ENCODE peak calls at places on chromosome X, in seven cellular contexts. One of them, this sample, is unnamed.
A peak's percentile ranks its signal among the peaks of the same experiment; 100 is the strongest.

GRCh38 chrX:506341-506740 is 119.6 kb upstream of the PPP2R3B start:
- DNase-seq in CD8-positive, alpha-beta T cell: no peak
- DNase-seq in tibial nerve: no peak
- DNase-seq in Peyer's patch: no peak
- DNase-seq in dorsolateral prefrontal cortex: no peak
- DNase-seq in uterus: no peak
- DNase-seq in heart right ventricle: no peak
- DNase-seq in this sample: no peak

GRCh38 chrX:24415921-24416320 is 49.2 kb upstream of the PDK3 start:
- DNase-seq in uterus: no peak
- DNase-seq in CD8-positive, alpha-beta T cell: no peak
- DNase-seq in Peyer's patch: no peak
- DNase-seq in dorsolateral prefrontal cortex: no peak
- DNase-seq in tibial nerve: no peak
- DNase-seq in heart right ventricle: no peak
- DNase-seq in this sample: no peak

GRCh38 chrX:53318766-53319353 is 37.5 kb upstream of the IQSEC2 start:
- DNase-seq in uterus: no peak
- DNase-seq in tibial nerve: no peak
- DNase-seq in heart right ventricle: no peak
- DNase-seq in Peyer's patch: no peak
- DNase-seq in dorsolateral prefrontal cortex: peak; percentile 68
- DNase-seq in CD8-positive, alpha-beta T cell: no peak
- DNase-seq in this sample: no peak

GRCh38 chrX:44152867-44153266 is 179.7 kb upstream of the NDP start:
- DNase-seq in heart right ventricle: no peak
- DNase-seq in dorsolateral prefrontal cortex: no peak
- DNase-seq in uterus: no peak
- DNase-seq in Peyer's patch: no peak
- DNase-seq in CD8-positive, alpha-beta T cell: no peak
- DNase-seq in tibial nerve: no peak
- DNase-seq in this sample: no peak

GRCh38 chrX:149374751-149375150 is 130.4 kb downstream of the IDS start:
- DNase-seq in Peyer's patch: no peak
- DNase-seq in heart right ventricle: no peak
- DNase-seq in dorsolateral prefrontal cortex: no peak
- DNase-seq in tibial nerve: no peak
- DNase-seq in uterus: no peak
- DNase-seq in CD8-positive, alpha-beta T cell: no peak
- DNase-seq in this sample: no peak

GRCh38 chrX:136892412-136892811 is 11.9 kb upstream of the RBMX start:
- DNase-seq in heart right ventricle: no peak
- DNase-seq in uterus: no peak
- DNase-seq in CD8-positive, alpha-beta T cell: no peak
- DNase-seq in Peyer's patch: no peak
- DNase-seq in dorsolateral prefrontal cortex: no peak
- DNase-seq in tibial nerve: no peak
- DNase-seq in this sample: no peak

GRCh38 chrX:45765726-45766125 is 565.0 kb upstream of the DIPK2B start:
- DNase-seq in dorsolateral prefrontal cortex: no peak
- DNase-seq in CD8-positive, alpha-beta T cell: no peak
- DNase-seq in uterus: no peak
- DNase-seq in Peyer's patch: no peak
- DNase-seq in heart right ventricle: no peak
- DNase-seq in tibial nerve: no peak
- DNase-seq in this sample: no peak

GRCh38 chrX:48083706-48084105 is 12.3 kb upstream of the ZNF630 start:
- DNase-seq in heart right ventricle: no peak
- DNase-seq in dorsolateral prefrontal cortex: no peak
- DNase-seq in uterus: no peak
- DNase-seq in tibial nerve: no peak
- DNase-seq in Peyer's patch: no peak
- DNase-seq in CD8-positive, alpha-beta T cell: no peak
- DNase-seq in this sample: no peak

GRCh38 chrX:120290107-120290506 is 21.2 kb downstream of the TMEM255A start:
- DNase-seq in dorsolateral prefrontal cortex: no peak
- DNase-seq in heart right ventricle: no peak
- DNase-seq in Peyer's patch: no peak
- DNase-seq in uterus: no peak
- DNase-seq in CD8-positive, alpha-beta T cell: no peak
- DNase-seq in tibial nerve: no peak
- DNase-seq in this sample: no peak

GRCh38 chrX:153726286-153727107 is 1.8 kb downstream of the ABCD1 start:
- DNase-seq in heart right ventricle: peak; percentile 67
- DNase-seq in CD8-positive, alpha-beta T cell: no peak
- DNase-seq in uterus: peak; percentile 52
- DNase-seq in tibial nerve: peak; percentile 43
- DNase-seq in dorsolateral prefrontal cortex: peak; percentile 49
- DNase-seq in Peyer's patch: peak; percentile 68
- DNase-seq in this sample: peak; percentile 33

GRCh38 chrX:11557120-11557519 is 108.6 kb downstream of the ARHGAP6 start:
- DNase-seq in heart right ventricle: no peak
- DNase-seq in dorsolateral prefrontal cortex: no peak
- DNase-seq in tibial nerve: no peak
- DNase-seq in uterus: no peak
- DNase-seq in Peyer's patch: no peak
- DNase-seq in CD8-positive, alpha-beta T cell: no peak
- DNase-seq in this sample: no peak

GRCh38 chrX:19544693-19545305 is 29.5 kb upstream of the MAP3K15 start:
- DNase-seq in CD8-positive, alpha-beta T cell: no peak
- DNase-seq in tibial nerve: peak; percentile 69
- DNase-seq in Peyer's patch: no peak
- DNase-seq in heart right ventricle: no peak
- DNase-seq in uterus: no peak
- DNase-seq in dorsolateral prefrontal cortex: no peak
- DNase-seq in this sample: peak; percentile 8

GRCh38 chrX:148310402-148311200 is 189.8 kb upstream of the AFF2 start:
- DNase-seq in tibial nerve: no peak
- DNase-seq in heart right ventricle: no peak
- DNase-seq in uterus: no peak
- DNase-seq in Peyer's patch: no peak
- DNase-seq in CD8-positive, alpha-beta T cell: peak; percentile 3
- DNase-seq in dorsolateral prefrontal cortex: no peak
- DNase-seq in this sample: peak; percentile 27

GRCh38 chrX:151896734-151897474 is 15.8 kb upstream of the MAGEA4 start:
- DNase-seq in tibial nerve: no peak
- DNase-seq in dorsolateral prefrontal cortex: no peak
- DNase-seq in CD8-positive, alpha-beta T cell: no peak
- DNase-seq in Peyer's patch: no peak
- DNase-seq in uterus: no peak
- DNase-seq in heart right ventricle: no peak
- DNase-seq in this sample: no peak

GRCh38 chrX:42714981-42715688 is 62.8 kb downstream of the PPP1R2C start:
- DNase-seq in heart right ventricle: peak; percentile 17
- DNase-seq in dorsolateral prefrontal cortex: peak; percentile 71
- DNase-seq in uterus: no peak
- DNase-seq in Peyer's patch: peak; percentile 64
- DNase-seq in CD8-positive, alpha-beta T cell: no peak
- DNase-seq in tibial nerve: no peak
- DNase-seq in this sample: no peak

GRCh38 chrX:85052636-85053343 is 49.1 kb downstream of the APOOL start:
- DNase-seq in dorsolateral prefrontal cortex: no peak
- DNase-seq in tibial nerve: no peak
- DNase-seq in heart right ventricle: no peak
- DNase-seq in CD8-positive, alpha-beta T cell: no peak
- DNase-seq in Peyer's patch: no peak
- DNase-seq in uterus: no peak
- DNase-seq in this sample: no peak

GRCh38 chrX:111854778-111855490 is 21.0 kb upstream of the TRPC5OS start:
- DNase-seq in uterus: no peak
- DNase-seq in dorsolateral prefrontal cortex: no peak
- DNase-seq in tibial nerve: no peak
- DNase-seq in Peyer's patch: no peak
- DNase-seq in CD8-positive, alpha-beta T cell: no peak
- DNase-seq in heart right ventricle: no peak
- DNase-seq in this sample: no peak

GRCh38 chrX:69107231-69107739 is 58.0 kb downstream of the PJA1 start:
- DNase-seq in CD8-positive, alpha-beta T cell: no peak
- DNase-seq in Peyer's patch: no peak
- DNase-seq in tibial nerve: no peak
- DNase-seq in uterus: peak; percentile 44
- DNase-seq in dorsolateral prefrontal cortex: no peak
- DNase-seq in heart right ventricle: no peak
- DNase-seq in this sample: no peak

GRCh38 chrX:110531873-110532272 is 173.2 kb downstream of the RTL9 start:
- DNase-seq in CD8-positive, alpha-beta T cell: no peak
- DNase-seq in tibial nerve: no peak
- DNase-seq in dorsolateral prefrontal cortex: no peak
- DNase-seq in uterus: no peak
- DNase-seq in heart right ventricle: no peak
- DNase-seq in Peyer's patch: no peak
- DNase-seq in this sample: no peak

GRCh38 chrX:47351706-47352105 is 18.7 kb upstream of the ZNF157 start:
- DNase-seq in Peyer's patch: no peak
- DNase-seq in uterus: no peak
- DNase-seq in dorsolateral prefrontal cortex: no peak
- DNase-seq in heart right ventricle: no peak
- DNase-seq in CD8-positive, alpha-beta T cell: no peak
- DNase-seq in tibial nerve: no peak
- DNase-seq in this sample: no peak

GRCh38 chrX:37677765-37678164 is 7.8 kb upstream of the XK start:
- DNase-seq in uterus: no peak
- DNase-seq in dorsolateral prefrontal cortex: no peak
- DNase-seq in heart right ventricle: no peak
- DNase-seq in CD8-positive, alpha-beta T cell: no peak
- DNase-seq in Peyer's patch: no peak
- DNase-seq in tibial nerve: no peak
- DNase-seq in this sample: no peak

GRCh38 chrX:25028726-25029125 is 13.0 kb upstream of the ARX start:
- DNase-seq in heart right ventricle: no peak
- DNase-seq in tibial nerve: no peak
- DNase-seq in dorsolateral prefrontal cortex: no peak
- DNase-seq in uterus: no peak
- DNase-seq in CD8-positive, alpha-beta T cell: no peak
- DNase-seq in Peyer's patch: no peak
- DNase-seq in this sample: no peak

GRCh38 chrX:150463566-150463965 is 100.4 kb downstream of the MAMLD1 start:
- DNase-seq in uterus: no peak
- DNase-seq in tibial nerve: no peak
- DNase-seq in dorsolateral prefrontal cortex: no peak
- DNase-seq in Peyer's patch: no peak
- DNase-seq in heart right ventricle: no peak
- DNase-seq in CD8-positive, alpha-beta T cell: no peak
- DNase-seq in this sample: no peak

GRCh38 chrX:47091149-47091775 is 13.0 kb downstream of the RGN start:
- DNase-seq in uterus: no peak
- DNase-seq in heart right ventricle: no peak
- DNase-seq in CD8-positive, alpha-beta T cell: no peak
- DNase-seq in tibial nerve: no peak
- DNase-seq in Peyer's patch: no peak
- DNase-seq in dorsolateral prefrontal cortex: no peak
- DNase-seq in this sample: no peak

GRCh38 chrX:123797543-123798447 is 62.1 kb upstream of the XIAP start:
- DNase-seq in heart right ventricle: no peak
- DNase-seq in dorsolateral prefrontal cortex: no peak
- DNase-seq in tibial nerve: no peak
- DNase-seq in uterus: no peak
- DNase-seq in CD8-positive, alpha-beta T cell: no peak
- DNase-seq in Peyer's patch: no peak
- DNase-seq in this sample: no peak

GRCh38 chrX:11792461-11793421 is 34.7 kb downstream of the MSL3 start:
- DNase-seq in Peyer's patch: no peak
- DNase-seq in tibial nerve: no peak
- DNase-seq in heart right ventricle: no peak
- DNase-seq in uterus: no peak
- DNase-seq in dorsolateral prefrontal cortex: no peak
- DNase-seq in CD8-positive, alpha-beta T cell: peak; percentile 3
- DNase-seq in this sample: peak; percentile 31

GRCh38 chrX:108437354-108437753 is 868 bp downstream of the COL4A6 start:
- DNase-seq in tibial nerve: no peak
- DNase-seq in heart right ventricle: no peak
- DNase-seq in Peyer's patch: no peak
- DNase-seq in CD8-positive, alpha-beta T cell: no peak
- DNase-seq in uterus: no peak
- DNase-seq in dorsolateral prefrontal cortex: no peak
- DNase-seq in this sample: no peak
- H3K4me3 ChIP-seq in tibial nerve: peak overlapping the region; percentile 36
- H3K4me3 ChIP-seq in heart right ventricle: no peak overlapping the region
- H3K4me3 ChIP-seq in Peyer's patch: no peak overlapping the region
- H3K4me3 ChIP-seq in CD8-positive, alpha-beta T cell: no peak overlapping the region
- H3K4me3 ChIP-seq in uterus: peak overlapping the region; percentile 38
- H3K4me3 ChIP-seq in dorsolateral prefrontal cortex: no peak overlapping the region
- H3K4me3 ChIP-seq in this sample: no peak overlapping the region

GRCh38 chrX:116009871-116010710 is 160.5 kb upstream of the AGTR2 start:
- DNase-seq in CD8-positive, alpha-beta T cell: no peak
- DNase-seq in dorsolateral prefrontal cortex: no peak
- DNase-seq in heart right ventricle: peak; percentile 5
- DNase-seq in tibial nerve: no peak
- DNase-seq in Peyer's patch: no peak
- DNase-seq in uterus: no peak
- DNase-seq in this sample: no peak
- H3K27ac ChIP-seq in CD8-positive, alpha-beta T cell: no peak overlapping the region
- H3K27ac ChIP-seq in dorsolateral prefrontal cortex: no peak overlapping the region
- H3K27ac ChIP-seq in heart right ventricle: no peak overlapping the region
- H3K27ac ChIP-seq in tibial nerve: no peak overlapping the region
- H3K27ac ChIP-seq in Peyer's patch: no peak overlapping the region
- H3K27ac ChIP-seq in uterus: no peak overlapping the region
- H3K27ac ChIP-seq in this sample: no peak overlapping the region

GRCh38 chrX:34656467-34656841 is 631 bp downstream of the TMEM47 start:
- DNase-seq in dorsolateral prefrontal cortex: no peak
- DNase-seq in tibial nerve: no peak
- DNase-seq in heart right ventricle: peak; percentile 21
- DNase-seq in uterus: peak; percentile 22
- DNase-seq in Peyer's patch: peak; percentile 23
- DNase-seq in CD8-positive, alpha-beta T cell: no peak
- DNase-seq in this sample: no peak
- H3K4me3 ChIP-seq in dorsolateral prefrontal cortex: peak overlapping the region; percentile 26
- H3K4me3 ChIP-seq in tibial nerve: peak overlapping the region; percentile 76
- H3K4me3 ChIP-seq in heart right ventricle: peak overlapping the region; percentile 76
- H3K4me3 ChIP-seq in uterus: peak overlapping the region; percentile 82
- H3K4me3 ChIP-seq in Peyer's patch: peak overlapping the region; percentile 27
- H3K4me3 ChIP-seq in CD8-positive, alpha-beta T cell: no peak overlapping the region
- H3K4me3 ChIP-seq in this sample: no peak overlapping the region

DNA sequence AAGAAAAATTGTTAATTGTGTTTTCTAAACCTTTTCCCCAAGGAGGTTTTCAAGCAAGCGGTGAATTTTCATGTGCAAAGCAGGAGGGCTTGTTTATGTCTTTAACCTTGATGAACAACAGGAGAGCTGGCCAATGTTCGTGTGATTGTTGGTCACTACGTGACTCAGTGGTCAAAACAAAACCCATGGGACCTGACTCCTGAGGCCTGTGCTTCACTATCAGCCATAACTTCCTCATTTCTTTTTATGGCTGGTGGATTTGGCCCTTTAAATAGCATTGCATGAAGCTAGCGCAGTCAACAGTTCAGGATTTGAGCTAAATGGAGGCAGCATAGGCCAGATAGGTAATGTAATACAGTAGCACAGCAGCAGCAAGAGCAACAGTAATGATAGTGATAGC is 80.5 kb downstream of the MID1IP1 start:
- DNase-seq in heart right ventricle: no peak
- DNase-seq in uterus: no peak
- DNase-seq in dorsolateral prefrontal cortex: no peak
- DNase-seq in Peyer's patch: no peak
- DNase-seq in CD8-positive, alpha-beta T cell: no peak
- DNase-seq in tibial nerve: no peak
- DNase-seq in this sample: no peak
- H3K27ac ChIP-seq in heart right ventricle: no peak overlapping the region
- H3K27ac ChIP-seq in uterus: no peak overlapping the region
- H3K27ac ChIP-seq in dorsolateral prefrontal cortex: no peak overlapping the region
- H3K27ac ChIP-seq in Peyer's patch: no peak overlapping the region
- H3K27ac ChIP-seq in CD8-positive, alpha-beta T cell: no peak overlapping the region
- H3K27ac ChIP-seq in tibial nerve: no peak overlapping the region
- H3K27ac ChIP-seq in this sample: no peak overlapping the region